ENCODE peak calls at places on chromosomes 5 and 9, in eight cellular contexts. O is fibroblast of lung, Q is cardiac muscle cell, J is SK-N-SH, E is H1, H is keratinocyte, Z is adrenal gland, V is MM.1S. U is an unnamed sample.

GRCh38 chr5:43773032-43773830 is 170.3 kb downstream of the NNT start:
- DNase-seq in O (peak; percentile 82), Q (no peak), J (no peak), E (no peak), H (peak; percentile 49), Z (no peak), V (no peak), U (no peak)

GRCh38 chr5:97471951-97472350 is 288.9 kb upstream of the RIOK2 start:
- DNase-seq in O (no peak), Q (no peak), J (no peak), E (no peak), H (no peak), Z (no peak), V (no peak), U (no peak)

GRCh38 chr9:113005777-113006176 is 6.2 kb downstream of the ZNF883 start:
- DNase-seq in O (no peak), Q (no peak), J (no peak), E (no peak), H (no peak), Z (no peak), V (no peak), U (no peak)

GRCh38 chr9:133830310-133830709 is 92.2 kb upstream of the SARDH start:
- DNase-seq in O (no peak), Q (no peak), J (no peak), E (no peak), H (no peak), Z (no peak), V (no peak), U (no peak)

GRCh38 chr9:96150324-96151023 is 151.5 kb downstream of the HSD17B3 start:
- DNase-seq in O (peak; percentile 39), Q (no peak), J (no peak), E (no peak), H (no peak), Z (no peak), V (peak; percentile 93), U (no peak)

GRCh38 chr5:57989378-57989777 is 470.5 kb downstream of the PLK2 start:
- DNase-seq in O (peak; percentile 59), Q (no peak), J (no peak), E (no peak), H (no peak), Z (no peak), V (no peak), U (no peak)

GRCh38 chr9:126705311-126705766 is 91.6 kb downstream of the LMX1B start:
- DNase-seq in O (peak; percentile 41), Q (peak; percentile 89), J (peak; percentile 93), E (peak; percentile 98), H (no peak), Z (peak; percentile 83), V (peak; percentile 79), U (peak; percentile 92)

GRCh38 chr5:173530547-173530946 is 85.9 kb downstream of the BOD1 start:
- DNase-seq in O (no peak), Q (peak; percentile 6), J (no peak), E (peak; percentile 56), H (no peak), Z (no peak), V (no peak), U (no peak)

GRCh38 chr5:156684216-156684615 is 165.9 kb upstream of the PPP1R2B start:
- DNase-seq in O (no peak), Q (no peak), J (no peak), E (no peak), H (no peak), Z (no peak), V (no peak), U (no peak)

GRCh38 chr5:25241981-25242380 is 597.2 kb upstream of the CDH10 start:
- DNase-seq in O (no peak), Q (no peak), J (no peak), E (no peak), H (no peak), Z (no peak), V (no peak), U (no peak)

GRCh38 chr5:172696171-172696849 is 55.2 kb downstream of the NEURL1B start:
- DNase-seq in O (peak; percentile 25), Q (no peak), J (no peak), E (no peak), H (no peak), Z (no peak), V (no peak), U (no peak)

GRCh38 chr5:44603496-44604272 is 205.1 kb upstream of the MRPS30 start:
- DNase-seq in O (no peak), Q (no peak), J (no peak), E (peak; percentile 75), H (no peak), Z (no peak), V (no peak), U (peak; percentile 15)

GRCh38 chr5:161548472-161549094 is 2.1 kb upstream of the GABRB2 start:
- DNase-seq in O (no peak), Q (peak; percentile 51), J (peak; percentile 14), E (peak; percentile 69), H (no peak), Z (peak; percentile 76), V (no peak), U (no peak)

GRCh38 chr5:161546463-161547301 is at the start of gene GABRB2:
- DNase-seq in O (peak; percentile 16), Q (peak; percentile 80), J (peak; percentile 65), E (peak; percentile 65), H (no peak), Z (peak; percentile 73), V (peak; percentile 83), U (peak; percentile 23)

GRCh38 chr5:161545701-161546462 is 643 bp downstream of the GABRB2 start:
- DNase-seq in O (no peak), Q (peak; percentile 11), J (no peak), E (no peak), H (no peak), Z (no peak), V (peak; percentile 14), U (no peak)

GRCh38 chr5:161549106-161549505 is 2.6 kb upstream of the GABRB2 start:
- DNase-seq in O (peak; percentile 27), Q (peak; percentile 37), J (no peak), E (no peak), H (no peak), Z (peak; percentile 44), V (no peak), U (no peak)

GRCh38 chr5:161547573-161548471 is 1.3 kb upstream of the GABRB2 start:
- DNase-seq in O (no peak), Q (peak; percentile 37), J (peak; percentile 44), E (peak; percentile 61), H (no peak), Z (peak; percentile 26), V (no peak), U (no peak)
- H3K27ac ChIP-seq in O (no peak overlapping the region), Q (no peak overlapping the region), J (no peak overlapping the region), E (no peak overlapping the region), H (no peak overlapping the region), Z (no peak overlapping the region), V (no peak overlapping the region), U (no peak overlapping the region)

DNA sequence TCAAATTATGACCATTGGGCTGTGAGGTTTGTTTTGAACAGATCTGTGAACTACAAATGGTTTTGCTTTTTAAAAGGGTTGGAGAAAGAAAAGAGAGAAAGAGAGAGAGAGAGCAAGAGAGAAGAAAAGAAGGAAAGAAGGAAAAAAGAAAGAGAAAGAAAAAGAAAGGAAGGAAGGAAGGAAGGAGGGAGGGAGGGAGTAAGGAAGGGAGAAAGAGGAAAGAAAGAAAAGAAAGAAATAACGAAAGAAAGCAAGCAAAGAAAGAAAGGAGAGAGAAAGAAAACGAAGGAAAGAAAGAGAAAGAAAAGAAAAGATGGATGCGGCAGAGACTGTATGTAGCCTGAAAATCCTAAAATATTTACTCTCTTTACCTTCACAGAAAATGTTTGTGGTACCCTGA is 104.0 kb downstream of the PARP8 start:
- DNase-seq in O (no peak), Q (no peak), J (no peak), E (no peak), H (no peak), Z (no peak), V (no peak), U (no peak)
- TF ChIP-seq CTCF in O (no peak), Q (no peak), J (no peak), E (no peak), H (no peak), Z (no peak), V (no peak), U (no peak)

DNA sequence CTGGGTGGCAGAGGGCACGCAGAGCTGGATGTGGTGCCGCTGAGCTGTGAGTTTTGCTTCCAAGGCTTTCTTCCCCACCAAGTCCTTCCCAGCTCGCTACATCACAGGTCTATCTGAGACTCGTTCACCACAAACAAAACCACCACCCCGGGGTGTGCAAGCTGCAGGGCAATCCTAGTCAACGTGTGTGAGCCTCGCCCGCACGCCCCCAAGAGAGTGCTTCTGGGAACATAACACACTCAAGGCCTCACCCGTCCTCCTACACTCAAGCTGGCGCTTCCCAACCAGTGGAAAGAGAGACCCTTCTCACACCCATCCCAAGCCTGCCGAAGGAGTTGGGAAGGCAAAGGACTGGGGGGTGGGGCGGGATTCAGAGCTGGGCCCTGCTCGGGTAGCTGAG is 10.6 kb downstream of the SNAPC4 start:
- DNase-seq in O (no peak), Q (no peak), J (no peak), E (no peak), H (no peak), Z (no peak), V (no peak), U (no peak)
- H3K36me3 ChIP-seq in O (peaks cover 27% of the 10 kb centered on the region), Q (peaks cover 21% of the 10 kb centered on the region), J (peaks cover 61% of the 10 kb centered on the region), E (peaks cover 81% of the 10 kb centered on the region), H (peaks cover 36% of the 10 kb centered on the region), Z (peaks cover 64% of the 10 kb centered on the region), V (peaks cover 4% of the 10 kb centered on the region), U (peaks cover 85% of the 10 kb centered on the region)

GRCh38 chr9:136858844-136859757 is 7.0 kb downstream of the MAMDC4 start:
- DNase-seq in O (peak; percentile 45), Q (no peak), J (no peak), E (peak; percentile 46), H (no peak), Z (peak; percentile 87), V (no peak), U (no peak)
- H3K27ac ChIP-seq in O (no peak overlapping the region), Q (no peak overlapping the region), J (peak overlapping the region; percentile 47), E (no peak overlapping the region), H (no peak overlapping the region), Z (peak overlapping the region; percentile 63), V (no peak overlapping the region), U (peak overlapping the region; percentile 29)

GRCh38 chr5:158011420-158011819 is 152.5 kb upstream of the CLINT1 start:
- DNase-seq in O (no peak), Q (no peak), J (no peak), E (no peak), H (no peak), Z (no peak), V (no peak), U (no peak)

GRCh38 chr5:158014367-158014766 is 155.4 kb upstream of the CLINT1 start:
- DNase-seq in O (peak; percentile 6), Q (no peak), J (no peak), E (no peak), H (no peak), Z (no peak), V (no peak), U (no peak)

GRCh38 chr5:158010831-158011230 is 151.9 kb upstream of the CLINT1 start:
- DNase-seq in O (no peak), Q (no peak), J (no peak), E (no peak), H (no peak), Z (no peak), V (no peak), U (no peak)

GRCh38 chr5:158013303-158013702 is 154.4 kb upstream of the CLINT1 start:
- DNase-seq in O (no peak), Q (no peak), J (no peak), E (peak; percentile 54), H (no peak), Z (no peak), V (no peak), U (no peak)

GRCh38 chr5:158013939-158014338 is 155.0 kb upstream of the CLINT1 start:
- DNase-seq in O (peak; percentile 54), Q (peak; percentile 58), J (no peak), E (peak; percentile 55), H (no peak), Z (peak; percentile 55), V (peak; percentile 20), U (peak; percentile 45)
- TF ChIP-seq CTCF in O (peak; percentile 20), Q (peak; percentile 42), J (peak; percentile 53), E (peak; percentile 60), H (peak; percentile 60), Z (peak; percentile 53), V (peak; percentile 55), U (peak; percentile 63)